ENCODE peak calls at places on chromosomes 5 and 9, in seven cellular contexts. One of them, this sample, is unnamed.

GRCh38 chr5:14185336-14186131 is 42.4 kb downstream of the TRIO start:
- DNase-seq in keratinocyte: no peak
- DNase-seq in suprapubic skin: no peak
- DNase-seq in NB4: no peak
- DNase-seq in hepatocyte: no peak
- DNase-seq in H7: no peak
- DNase-seq in epithelial cell of proximal tubule: no peak
- DNase-seq in this sample: no peak

GRCh38 chr9:530681-531080 is 310.8 kb upstream of the DMRT1 start:
- DNase-seq in keratinocyte: no peak
- DNase-seq in suprapubic skin: no peak
- DNase-seq in NB4: no peak
- DNase-seq in hepatocyte: no peak
- DNase-seq in H7: no peak
- DNase-seq in epithelial cell of proximal tubule: peak; percentile 46
- DNase-seq in this sample: peak; percentile 67

GRCh38 chr9:136791466-136792276 is 527 bp downstream of the TMEM141 start:
- DNase-seq in keratinocyte: peak; percentile 65
- DNase-seq in suprapubic skin: no peak
- DNase-seq in NB4: peak; percentile 70
- DNase-seq in hepatocyte: peak; percentile 82
- DNase-seq in H7: peak; percentile 95
- DNase-seq in epithelial cell of proximal tubule: no peak
- DNase-seq in this sample: peak; percentile 57

GRCh38 chr9:131001990-131002389 is 7.0 kb upstream of the LAMC3 start:
- DNase-seq in keratinocyte: no peak
- DNase-seq in suprapubic skin: no peak
- DNase-seq in NB4: no peak
- DNase-seq in hepatocyte: no peak
- DNase-seq in H7: no peak
- DNase-seq in epithelial cell of proximal tubule: no peak
- DNase-seq in this sample: no peak

GRCh38 chr9:85425153-85425611 is 316.6 kb downstream of the AGTPBP1 start:
- DNase-seq in keratinocyte: peak; percentile 13
- DNase-seq in suprapubic skin: no peak
- DNase-seq in NB4: peak; percentile 62
- DNase-seq in hepatocyte: peak; percentile 83
- DNase-seq in H7: peak; percentile 80
- DNase-seq in epithelial cell of proximal tubule: peak; percentile 46
- DNase-seq in this sample: peak; percentile 74

GRCh38 chr9:120863833-120864232 is 13.2 kb downstream of the PHF19 start:
- DNase-seq in keratinocyte: no peak
- DNase-seq in suprapubic skin: no peak
- DNase-seq in NB4: no peak
- DNase-seq in hepatocyte: no peak
- DNase-seq in H7: peak; percentile 85
- DNase-seq in epithelial cell of proximal tubule: no peak
- DNase-seq in this sample: no peak

GRCh38 chr9:131892162-131892707 is 152.4 kb upstream of the RAPGEF1 start:
- DNase-seq in keratinocyte: no peak
- DNase-seq in suprapubic skin: no peak
- DNase-seq in NB4: no peak
- DNase-seq in hepatocyte: no peak
- DNase-seq in H7: no peak
- DNase-seq in epithelial cell of proximal tubule: no peak
- DNase-seq in this sample: no peak

GRCh38 chr9:75146229-75146628 is 57.9 kb downstream of the OSTF1 start:
- DNase-seq in keratinocyte: no peak
- DNase-seq in suprapubic skin: no peak
- DNase-seq in NB4: no peak
- DNase-seq in hepatocyte: no peak
- DNase-seq in H7: no peak
- DNase-seq in epithelial cell of proximal tubule: no peak
- DNase-seq in this sample: no peak

GRCh38 chr9:6212722-6213375 is 2.8 kb upstream of the IL33 start:
- DNase-seq in keratinocyte: no peak
- DNase-seq in suprapubic skin: no peak
- DNase-seq in NB4: no peak
- DNase-seq in hepatocyte: no peak
- DNase-seq in H7: no peak
- DNase-seq in epithelial cell of proximal tubule: no peak
- DNase-seq in this sample: no peak

GRCh38 chr9:129886226-129887174 is 51.2 kb downstream of the USP20 start:
- DNase-seq in keratinocyte: no peak
- DNase-seq in suprapubic skin: no peak
- DNase-seq in NB4: peak; percentile 83
- DNase-seq in hepatocyte: no peak
- DNase-seq in H7: no peak
- DNase-seq in epithelial cell of proximal tubule: no peak
- DNase-seq in this sample: no peak

GRCh38 chr5:151523335-151523734 is 67.8 kb downstream of the FAT2 start:
- DNase-seq in keratinocyte: no peak
- DNase-seq in suprapubic skin: no peak
- DNase-seq in NB4: peak; percentile 77
- DNase-seq in hepatocyte: peak; percentile 47
- DNase-seq in H7: peak; percentile 84
- DNase-seq in epithelial cell of proximal tubule: no peak
- DNase-seq in this sample: no peak

GRCh38 chr9:135032041-135032835 is 55.2 kb upstream of the OLFM1 start:
- DNase-seq in keratinocyte: no peak
- DNase-seq in suprapubic skin: no peak
- DNase-seq in NB4: no peak
- DNase-seq in hepatocyte: no peak
- DNase-seq in H7: no peak
- DNase-seq in epithelial cell of proximal tubule: no peak
- DNase-seq in this sample: no peak

GRCh38 chr9:106468431-106468830 is 394.5 kb upstream of the ZNF462 start:
- DNase-seq in keratinocyte: no peak
- DNase-seq in suprapubic skin: no peak
- DNase-seq in NB4: no peak
- DNase-seq in hepatocyte: no peak
- DNase-seq in H7: no peak
- DNase-seq in epithelial cell of proximal tubule: no peak
- DNase-seq in this sample: no peak

GRCh38 chr5:146369691-146370090 is 31.1 kb downstream of the POU4F3 start:
- DNase-seq in keratinocyte: no peak
- DNase-seq in suprapubic skin: no peak
- DNase-seq in NB4: no peak
- DNase-seq in hepatocyte: no peak
- DNase-seq in H7: no peak
- DNase-seq in epithelial cell of proximal tubule: peak; percentile 9
- DNase-seq in this sample: no peak

GRCh38 chr5:95821110-95822021 is 1.2 kb downstream of the GLRX start:
- DNase-seq in keratinocyte: no peak
- DNase-seq in suprapubic skin: no peak
- DNase-seq in NB4: no peak
- DNase-seq in hepatocyte: no peak
- DNase-seq in H7: no peak
- DNase-seq in epithelial cell of proximal tubule: no peak
- DNase-seq in this sample: no peak

GRCh38 chr9:137369911-137370630 is 52.9 kb downstream of the EXD3 start:
- DNase-seq in keratinocyte: no peak
- DNase-seq in suprapubic skin: no peak
- DNase-seq in NB4: no peak
- DNase-seq in hepatocyte: no peak
- DNase-seq in H7: no peak
- DNase-seq in epithelial cell of proximal tubule: no peak
- DNase-seq in this sample: no peak

GRCh38 chr9:114958021-114958846 is 27.8 kb upstream of the TNFSF8 start:
- DNase-seq in keratinocyte: no peak
- DNase-seq in suprapubic skin: no peak
- DNase-seq in NB4: peak; percentile 96
- DNase-seq in hepatocyte: no peak
- DNase-seq in H7: no peak
- DNase-seq in epithelial cell of proximal tubule: no peak
- DNase-seq in this sample: peak; percentile 41

GRCh38 chr5:124948754-124949275 is 202.4 kb upstream of the ZNF608 start:
- DNase-seq in keratinocyte: no peak
- DNase-seq in suprapubic skin: no peak
- DNase-seq in NB4: no peak
- DNase-seq in hepatocyte: no peak
- DNase-seq in H7: no peak
- DNase-seq in epithelial cell of proximal tubule: no peak
- DNase-seq in this sample: no peak

GRCh38 chr5:142317173-142317572 is 7.6 kb downstream of the SPRY4 start:
- DNase-seq in keratinocyte: no peak
- DNase-seq in suprapubic skin: no peak
- DNase-seq in NB4: no peak
- DNase-seq in hepatocyte: no peak
- DNase-seq in H7: no peak
- DNase-seq in epithelial cell of proximal tubule: no peak
- DNase-seq in this sample: no peak

GRCh38 chr5:62051747-62052146 is 254.3 kb upstream of the KIF2A start:
- DNase-seq in keratinocyte: no peak
- DNase-seq in suprapubic skin: no peak
- DNase-seq in NB4: no peak
- DNase-seq in hepatocyte: no peak
- DNase-seq in H7: no peak
- DNase-seq in epithelial cell of proximal tubule: no peak
- DNase-seq in this sample: no peak

GRCh38 chr5:178477224-178478201 is 112.7 kb downstream of the COL23A1 start:
- DNase-seq in keratinocyte: no peak
- DNase-seq in suprapubic skin: no peak
- DNase-seq in NB4: peak; percentile 94
- DNase-seq in hepatocyte: no peak
- DNase-seq in H7: no peak
- DNase-seq in epithelial cell of proximal tubule: no peak
- DNase-seq in this sample: no peak

GRCh38 chr5:76111510-76112174 is 28.5 kb downstream of the SV2C start:
- DNase-seq in keratinocyte: no peak
- DNase-seq in suprapubic skin: no peak
- DNase-seq in NB4: no peak
- DNase-seq in hepatocyte: no peak
- DNase-seq in H7: no peak
- DNase-seq in epithelial cell of proximal tubule: no peak
- DNase-seq in this sample: peak; percentile 38

DNA sequence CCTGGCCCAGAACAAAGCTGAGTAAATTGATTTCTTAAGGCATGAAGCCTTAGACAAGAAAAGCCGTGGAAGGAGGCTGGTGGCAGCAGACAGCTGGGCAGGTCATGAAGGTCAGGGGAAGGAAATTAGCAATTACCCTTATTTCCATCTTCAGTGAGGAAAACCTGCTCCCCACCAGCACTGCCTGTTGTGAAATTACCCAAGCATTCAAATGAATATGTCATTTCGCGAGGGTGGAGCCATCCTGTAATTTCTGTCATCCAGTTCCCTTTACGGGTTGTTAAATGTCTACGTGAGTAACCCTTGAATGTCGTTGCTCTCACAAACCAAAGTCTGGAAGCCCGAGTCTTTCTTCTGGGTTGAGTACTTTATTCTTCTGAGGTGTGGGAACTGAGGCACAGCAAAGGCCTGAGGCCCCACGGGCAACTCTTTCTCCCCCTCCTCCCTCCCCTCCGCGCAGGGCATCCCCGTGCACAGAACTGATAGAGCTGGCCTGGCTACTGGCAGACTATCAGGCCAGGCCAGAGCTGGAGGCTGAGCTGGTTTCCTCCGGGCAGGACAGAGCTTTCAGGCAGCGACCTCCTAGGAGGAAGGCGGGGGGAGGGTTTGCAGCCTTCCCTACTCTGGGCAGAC is 22.0 kb upstream of the AK3 start:
- DNase-seq in keratinocyte: no peak
- DNase-seq in suprapubic skin: no peak
- DNase-seq in NB4: peak; percentile 88
- DNase-seq in hepatocyte: peak; percentile 24
- DNase-seq in H7: peak; percentile 72
- DNase-seq in epithelial cell of proximal tubule: no peak
- DNase-seq in this sample: peak; percentile 29
- H3K4me3 ChIP-seq in keratinocyte: no peak overlapping the region
- H3K4me3 ChIP-seq in suprapubic skin: peak overlapping the region; percentile 20
- H3K4me3 ChIP-seq in NB4: peak overlapping the region; percentile 38
- H3K4me3 ChIP-seq in hepatocyte: no peak overlapping the region
- H3K4me3 ChIP-seq in H7: no peak overlapping the region
- H3K4me3 ChIP-seq in epithelial cell of proximal tubule: peak overlapping the region; percentile 40
- H3K4me3 ChIP-seq in this sample: no peak overlapping the region

GRCh38 chr9:21031818-21032203 is 371 bp upstream of the HACD4 start:
- DNase-seq in keratinocyte: no peak
- DNase-seq in suprapubic skin: no peak
- DNase-seq in NB4: no peak
- DNase-seq in hepatocyte: no peak
- DNase-seq in H7: no peak
- DNase-seq in epithelial cell of proximal tubule: no peak
- DNase-seq in this sample: no peak
- H3K4me3 ChIP-seq in keratinocyte: peak overlapping the region; percentile 57
- H3K4me3 ChIP-seq in suprapubic skin: peak overlapping the region; percentile 57
- H3K4me3 ChIP-seq in NB4: peak overlapping the region; percentile 68
- H3K4me3 ChIP-seq in hepatocyte: peak overlapping the region; percentile 32
- H3K4me3 ChIP-seq in H7: peak overlapping the region; percentile 45
- H3K4me3 ChIP-seq in epithelial cell of proximal tubule: peak overlapping the region; percentile 53
- H3K4me3 ChIP-seq in this sample: no peak overlapping the region

GRCh38 chr5:176369934-176370711 is 4.8 kb downstream of the ARL10 start:
- DNase-seq in keratinocyte: no peak
- DNase-seq in suprapubic skin: no peak
- DNase-seq in NB4: no peak
- DNase-seq in hepatocyte: no peak
- DNase-seq in H7: peak; percentile 13
- DNase-seq in epithelial cell of proximal tubule: no peak
- DNase-seq in this sample: no peak

GRCh38 chr5:176365663-176366574 is 632 bp downstream of the ARL10 start:
- DNase-seq in keratinocyte: no peak
- DNase-seq in suprapubic skin: no peak
- DNase-seq in NB4: no peak
- DNase-seq in hepatocyte: peak; percentile 62
- DNase-seq in H7: peak; percentile 98
- DNase-seq in epithelial cell of proximal tubule: no peak
- DNase-seq in this sample: peak; percentile 21

GRCh38 chr5:176368726-176369125 is 3.4 kb downstream of the ARL10 start:
- DNase-seq in keratinocyte: no peak
- DNase-seq in suprapubic skin: no peak
- DNase-seq in NB4: no peak
- DNase-seq in hepatocyte: no peak
- DNase-seq in H7: no peak
- DNase-seq in epithelial cell of proximal tubule: no peak
- DNase-seq in this sample: no peak

GRCh38 chr5:176364765-176365662 is at the start of gene ARL10:
- DNase-seq in keratinocyte: no peak
- DNase-seq in suprapubic skin: no peak
- DNase-seq in NB4: no peak
- DNase-seq in hepatocyte: peak; percentile 61
- DNase-seq in H7: peak; percentile 85
- DNase-seq in epithelial cell of proximal tubule: no peak
- DNase-seq in this sample: no peak

DNA sequence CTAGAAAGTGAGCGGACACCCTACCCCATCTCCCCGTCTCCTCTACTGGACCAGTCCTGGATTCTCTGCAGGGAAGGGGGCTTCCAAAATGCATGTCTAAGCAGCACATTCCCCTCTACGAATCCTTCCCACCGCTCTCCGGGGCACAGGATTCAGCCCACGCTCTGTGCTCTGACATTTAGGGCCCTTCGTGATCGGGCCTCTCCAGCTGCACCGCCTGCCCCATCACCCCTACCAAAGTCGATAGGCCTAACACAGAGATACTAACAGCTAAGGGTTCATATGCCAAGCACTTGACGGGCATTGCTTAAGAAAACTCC is 1.2 kb downstream of the ARL10 start:
- DNase-seq in keratinocyte: no peak
- DNase-seq in suprapubic skin: no peak
- DNase-seq in NB4: no peak
- DNase-seq in hepatocyte: no peak
- DNase-seq in H7: no peak
- DNase-seq in epithelial cell of proximal tubule: no peak
- DNase-seq in this sample: no peak
- H3K4me3 ChIP-seq in keratinocyte: no peak overlapping the region
- H3K4me3 ChIP-seq in suprapubic skin: peak overlapping the region; percentile 69
- H3K4me3 ChIP-seq in NB4: no peak overlapping the region
- H3K4me3 ChIP-seq in hepatocyte: no peak overlapping the region
- H3K4me3 ChIP-seq in H7: peak overlapping the region; percentile 76
- H3K4me3 ChIP-seq in epithelial cell of proximal tubule: peak overlapping the region; percentile 76
- H3K4me3 ChIP-seq in this sample: peak overlapping the region; percentile 81

GRCh38 chr5:56766926-56767325 is 48.4 kb upstream of the MAP3K1 start:
- DNase-seq in keratinocyte: no peak
- DNase-seq in suprapubic skin: no peak
- DNase-seq in NB4: no peak
- DNase-seq in hepatocyte: no peak
- DNase-seq in H7: no peak
- DNase-seq in epithelial cell of proximal tubule: no peak
- DNase-seq in this sample: no peak
- H3K4me3 ChIP-seq in keratinocyte: no peak overlapping the region
- H3K4me3 ChIP-seq in suprapubic skin: no peak overlapping the region
- H3K4me3 ChIP-seq in NB4: no peak overlapping the region
- H3K4me3 ChIP-seq in hepatocyte: no peak overlapping the region
- H3K4me3 ChIP-seq in H7: no peak overlapping the region
- H3K4me3 ChIP-seq in epithelial cell of proximal tubule: no peak overlapping the region
- H3K4me3 ChIP-seq in this sample: no peak overlapping the region

This sample was measured in adrenal gland.